ENCODE peak calls at places on chromosome 7, in five cellular contexts. S, T, L, F and X are unnamed samples.

GRCh38 chr7:1696671-1697498 is 26.8 kb downstream of the ELFN1 start:
- DNase-seq in S (peak), T (no peak), L (no peak), F (peak), X (no peak)

GRCh38 chr7:76428868-76429805 is 4.4 kb downstream of the ZP3 start:
- DNase-seq in S (no peak), T (no peak), L (no peak), F (peak), X (peak)

GRCh38 chr7:158816271-158816670 is 13.0 kb downstream of the ESYT2 start:
- DNase-seq in S (no peak), T (no peak), L (no peak), F (no peak), X (no peak)

GRCh38 chr7:128902761-128903585 is 7.5 kb downstream of the KCP start:
- DNase-seq in S (no peak), T (no peak), L (no peak), F (no peak), X (no peak)

GRCh38 chr7:114345494-114345893 is 69.1 kb upstream of the FOXP2 start:
- DNase-seq in S (no peak), T (no peak), L (no peak), F (no peak), X (no peak)

GRCh38 chr7:131034166-131034881 is 293.4 kb upstream of the MKLN1 start:
- DNase-seq in S (no peak), T (no peak), L (no peak), F (no peak), X (peak)

GRCh38 chr7:151150388-151150787 is 17.1 kb downstream of the GBX1 start:
- DNase-seq in S (no peak), T (no peak), L (no peak), F (no peak), X (no peak)

GRCh38 chr7:98105942-98106544 is 619 bp upstream of the LMTK2 start:
- DNase-seq in S (no peak), T (no peak), L (peak), F (no peak), X (no peak)

GRCh38 chr7:81761821-81762220 is 8.0 kb downstream of the HGF start:
- DNase-seq in S (no peak), T (no peak), L (no peak), F (no peak), X (no peak)

GRCh38 chr7:3028071-3028766 is 15.4 kb downstream of the CARD11 start:
- DNase-seq in S (no peak), T (no peak), L (peak), F (no peak), X (no peak)

GRCh38 chr7:29488977-29489376 is 74.7 kb upstream of the PRR15 start:
- DNase-seq in S (no peak), T (no peak), L (no peak), F (no peak), X (no peak)

GRCh38 chr7:35988818-35989217 is 164.2 kb upstream of the EEPD1 start:
- DNase-seq in S (no peak), T (no peak), L (no peak), F (no peak), X (no peak)

GRCh38 chr7:54546081-54546985 is 4.2 kb downstream of the VSTM2A start:
- DNase-seq in S (peak), T (no peak), L (no peak), F (no peak), X (no peak)

GRCh38 chr7:41925946-41926345 is 223.1 kb upstream of the INHBA start:
- DNase-seq in S (no peak), T (no peak), L (no peak), F (no peak), X (no peak)

GRCh38 chr7:4650471-4651047 is 31.5 kb upstream of the FOXK1 start:
- DNase-seq in S (peak), T (no peak), L (no peak), F (peak), X (peak)

GRCh38 chr7:55545496-55545895 is 26.8 kb downstream of the VOPP1 start:
- DNase-seq in S (no peak), T (no peak), L (no peak), F (no peak), X (no peak)

GRCh38 chr7:964401-965231 is 10.1 kb upstream of the ADAP1 start:
- DNase-seq in S (no peak), T (no peak), L (no peak), F (peak), X (peak)